ENCODE peak calls at places on chromosomes 12 and 14, in eight cellular contexts. One of them, this sample, is unnamed. For H3K4me1, the result is how much of the 10 kb centered on the place peaks cover.

GRCh38 chr14:65495196-65495595 is 82.7 kb downstream of the FUT8 start:
- DNase-seq in body of pancreas: no peak
- DNase-seq in sigmoid colon: no peak
- DNase-seq in prostate gland: no peak
- DNase-seq in heart right ventricle: no peak
- DNase-seq in tibial artery: no peak
- DNase-seq in Peyer's patch: no peak
- DNase-seq in stomach: no peak
- DNase-seq in this sample: no peak

GRCh38 chr12:103901518-103902173 is 28.6 kb upstream of the HSP90B1 start:
- DNase-seq in prostate gland: no peak
- DNase-seq in heart right ventricle: no peak
- DNase-seq in body of pancreas: no peak
- DNase-seq in sigmoid colon: no peak
- DNase-seq in Peyer's patch: no peak
- DNase-seq in stomach: no peak
- DNase-seq in tibial artery: no peak
- DNase-seq in this sample: no peak

GRCh38 chr12:107490000-107490399 is 195.6 kb upstream of the PWP1 start:
- DNase-seq in prostate gland: no peak
- DNase-seq in Peyer's patch: no peak
- DNase-seq in stomach: no peak
- DNase-seq in sigmoid colon: no peak
- DNase-seq in tibial artery: no peak
- DNase-seq in body of pancreas: no peak
- DNase-seq in heart right ventricle: no peak
- DNase-seq in this sample: no peak

GRCh38 chr14:86521032-86521730 is 991.2 kb downstream of the FLRT2 start:
- DNase-seq in body of pancreas: peak
- DNase-seq in sigmoid colon: no peak
- DNase-seq in heart right ventricle: no peak
- DNase-seq in stomach: peak
- DNase-seq in prostate gland: no peak
- DNase-seq in Peyer's patch: no peak
- DNase-seq in tibial artery: no peak
- DNase-seq in this sample: no peak

GRCh38 chr12:271165-271564 is 8.5 kb upstream of the SLC6A13 start:
- DNase-seq in Peyer's patch: no peak
- DNase-seq in tibial artery: no peak
- DNase-seq in body of pancreas: no peak
- DNase-seq in stomach: no peak
- DNase-seq in prostate gland: no peak
- DNase-seq in sigmoid colon: no peak
- DNase-seq in heart right ventricle: no peak
- DNase-seq in this sample: no peak

GRCh38 chr12:108815875-108816594 is 41.3 kb downstream of the SSH1 start:
- DNase-seq in prostate gland: no peak
- DNase-seq in body of pancreas: no peak
- DNase-seq in heart right ventricle: no peak
- DNase-seq in stomach: no peak
- DNase-seq in sigmoid colon: no peak
- DNase-seq in tibial artery: no peak
- DNase-seq in Peyer's patch: peak
- DNase-seq in this sample: no peak

GRCh38 chr14:90412058-90412457 is 15.2 kb downstream of the CALM1 start:
- DNase-seq in body of pancreas: no peak
- DNase-seq in tibial artery: no peak
- DNase-seq in prostate gland: no peak
- DNase-seq in heart right ventricle: no peak
- DNase-seq in stomach: no peak
- DNase-seq in Peyer's patch: no peak
- DNase-seq in sigmoid colon: no peak
- DNase-seq in this sample: no peak

GRCh38 chr12:110010853-110011835 is 11.9 kb downstream of the ANKRD13A start:
- DNase-seq in heart right ventricle: no peak
- DNase-seq in prostate gland: no peak
- DNase-seq in stomach: no peak
- DNase-seq in sigmoid colon: no peak
- DNase-seq in body of pancreas: no peak
- DNase-seq in Peyer's patch: no peak
- DNase-seq in tibial artery: no peak
- DNase-seq in this sample: no peak

GRCh38 chr12:13538136-13538535 is 341.6 kb downstream of the EMP1 start:
- DNase-seq in tibial artery: no peak
- DNase-seq in Peyer's patch: no peak
- DNase-seq in prostate gland: no peak
- DNase-seq in stomach: no peak
- DNase-seq in heart right ventricle: no peak
- DNase-seq in sigmoid colon: no peak
- DNase-seq in body of pancreas: no peak
- DNase-seq in this sample: peak

GRCh38 chr12:7131502-7131866 is 1.3 kb downstream of the CLSTN3 start:
- DNase-seq in sigmoid colon: no peak
- DNase-seq in heart right ventricle: no peak
- DNase-seq in Peyer's patch: no peak
- DNase-seq in tibial artery: no peak
- DNase-seq in stomach: no peak
- DNase-seq in prostate gland: no peak
- DNase-seq in body of pancreas: no peak
- DNase-seq in this sample: no peak

GRCh38 chr14:71473843-71474242 is 458.4 kb upstream of the RGS6 start:
- DNase-seq in prostate gland: no peak
- DNase-seq in heart right ventricle: no peak
- DNase-seq in tibial artery: no peak
- DNase-seq in sigmoid colon: no peak
- DNase-seq in Peyer's patch: no peak
- DNase-seq in stomach: no peak
- DNase-seq in body of pancreas: no peak
- DNase-seq in this sample: no peak

GRCh38 chr14:71474291-71474690 is 457.9 kb upstream of the RGS6 start:
- DNase-seq in Peyer's patch: no peak
- DNase-seq in body of pancreas: no peak
- DNase-seq in stomach: no peak
- DNase-seq in sigmoid colon: no peak
- DNase-seq in tibial artery: no peak
- DNase-seq in heart right ventricle: no peak
- DNase-seq in prostate gland: no peak
- DNase-seq in this sample: no peak

GRCh38 chr14:71472961-71473340 is 459.3 kb upstream of the RGS6 start:
- DNase-seq in body of pancreas: no peak
- DNase-seq in tibial artery: no peak
- DNase-seq in heart right ventricle: no peak
- DNase-seq in stomach: no peak
- DNase-seq in prostate gland: no peak
- DNase-seq in sigmoid colon: no peak
- DNase-seq in Peyer's patch: no peak
- DNase-seq in this sample: no peak

GRCh38 chr14:71475916-71476315 is 456.3 kb upstream of the RGS6 start:
- DNase-seq in sigmoid colon: no peak
- DNase-seq in tibial artery: no peak
- DNase-seq in Peyer's patch: no peak
- DNase-seq in heart right ventricle: no peak
- DNase-seq in stomach: no peak
- DNase-seq in body of pancreas: no peak
- DNase-seq in prostate gland: no peak
- DNase-seq in this sample: no peak

DNA sequence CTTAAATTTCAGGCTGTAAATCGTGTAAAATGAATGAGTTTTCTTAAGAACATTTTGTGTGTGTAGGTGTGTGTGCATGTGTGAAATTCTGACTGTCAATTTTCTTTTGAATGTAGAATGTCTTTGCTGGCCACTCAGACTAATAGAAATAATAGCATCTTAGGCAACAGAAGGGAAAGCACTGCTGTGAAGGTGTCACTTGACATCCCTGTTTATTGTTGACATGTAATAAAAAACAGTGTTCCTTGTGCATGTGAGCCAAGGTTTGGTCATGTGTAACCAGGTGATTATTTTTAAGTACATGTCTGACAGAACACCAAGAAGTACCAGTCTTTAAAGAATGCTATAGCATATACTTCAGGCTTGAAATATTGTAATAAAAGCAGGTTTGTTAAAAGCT is 457.4 kb upstream of the RGS6 start:
- DNase-seq in sigmoid colon: no peak
- DNase-seq in stomach: no peak
- DNase-seq in tibial artery: no peak
- DNase-seq in Peyer's patch: no peak
- DNase-seq in body of pancreas: no peak
- DNase-seq in prostate gland: no peak
- DNase-seq in heart right ventricle: no peak
- DNase-seq in this sample: no peak
- H3K4me1 ChIP-seq in sigmoid colon: under half
- H3K4me1 ChIP-seq in stomach: under half
- H3K4me1 ChIP-seq in tibial artery: under half
- H3K4me1 ChIP-seq in Peyer's patch: under half
- H3K4me1 ChIP-seq in body of pancreas: under half
- H3K4me1 ChIP-seq in prostate gland: under half
- H3K4me1 ChIP-seq in heart right ventricle: under half
- H3K4me1 ChIP-seq in this sample: under half

DNA sequence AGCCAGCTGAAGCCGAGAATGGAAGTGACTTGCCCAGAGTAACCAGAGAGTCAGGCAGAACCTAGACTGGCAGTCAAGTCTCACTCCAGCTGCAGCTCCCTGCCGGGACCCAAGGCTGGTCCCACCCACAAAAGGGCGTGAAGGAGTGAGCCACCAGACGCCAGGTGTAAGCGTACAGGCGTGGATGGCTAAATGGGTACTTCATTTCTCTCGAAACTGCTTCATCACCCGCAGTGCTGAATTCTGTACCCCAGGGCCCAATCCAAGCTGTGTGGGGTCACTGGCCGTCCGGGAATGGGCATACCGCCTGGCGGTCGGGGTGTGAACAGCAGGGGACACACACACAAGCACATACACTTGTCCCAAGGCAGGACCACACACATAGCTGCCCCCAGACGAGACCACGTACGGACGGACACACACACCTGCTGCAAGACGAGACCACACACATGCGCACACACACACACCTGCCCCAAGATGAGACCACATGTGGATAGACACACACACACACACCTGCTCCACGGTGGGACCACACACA is 34.8 kb downstream of the DEGS2 start:
- DNase-seq in tibial artery: no peak
- DNase-seq in Peyer's patch: no peak
- DNase-seq in body of pancreas: no peak
- DNase-seq in prostate gland: no peak
- DNase-seq in stomach: no peak
- DNase-seq in heart right ventricle: no peak
- DNase-seq in sigmoid colon: no peak
- DNase-seq in this sample: peak
- TF ChIP-seq CTCF in tibial artery: no peak
- TF ChIP-seq CTCF in Peyer's patch: no peak
- TF ChIP-seq CTCF in body of pancreas: no peak
- TF ChIP-seq CTCF in prostate gland: no peak
- TF ChIP-seq CTCF in stomach: no peak
- TF ChIP-seq CTCF in heart right ventricle: no peak
- TF ChIP-seq CTCF in sigmoid colon: no peak
- TF ChIP-seq CTCF in this sample: no peak

GRCh38 chr14:103367995-103368394 is 17.2 kb upstream of the MARK3 start:
- DNase-seq in prostate gland: no peak
- DNase-seq in Peyer's patch: no peak
- DNase-seq in sigmoid colon: no peak
- DNase-seq in body of pancreas: no peak
- DNase-seq in tibial artery: no peak
- DNase-seq in heart right ventricle: no peak
- DNase-seq in stomach: no peak
- DNase-seq in this sample: no peak

GRCh38 chr14:103366741-103367140 is 18.5 kb upstream of the MARK3 start:
- DNase-seq in prostate gland: no peak
- DNase-seq in heart right ventricle: no peak
- DNase-seq in Peyer's patch: no peak
- DNase-seq in body of pancreas: no peak
- DNase-seq in stomach: no peak
- DNase-seq in tibial artery: no peak
- DNase-seq in sigmoid colon: no peak
- DNase-seq in this sample: no peak

GRCh38 chr14:103372017-103372416 is 13.2 kb upstream of the MARK3 start:
- DNase-seq in body of pancreas: no peak
- DNase-seq in stomach: no peak
- DNase-seq in heart right ventricle: no peak
- DNase-seq in prostate gland: no peak
- DNase-seq in Peyer's patch: no peak
- DNase-seq in sigmoid colon: no peak
- DNase-seq in tibial artery: no peak
- DNase-seq in this sample: no peak

GRCh38 chr14:103372552-103373304 is 12.5 kb upstream of the MARK3 start:
- DNase-seq in sigmoid colon: peak
- DNase-seq in stomach: peak
- DNase-seq in Peyer's patch: no peak
- DNase-seq in body of pancreas: no peak
- DNase-seq in tibial artery: no peak
- DNase-seq in heart right ventricle: no peak
- DNase-seq in prostate gland: no peak
- DNase-seq in this sample: no peak

GRCh38 chr14:103370087-103370486 is 15.1 kb upstream of the MARK3 start:
- DNase-seq in tibial artery: no peak
- DNase-seq in stomach: no peak
- DNase-seq in Peyer's patch: no peak
- DNase-seq in heart right ventricle: no peak
- DNase-seq in sigmoid colon: peak
- DNase-seq in prostate gland: no peak
- DNase-seq in body of pancreas: no peak
- DNase-seq in this sample: no peak
- H3K4me3 ChIP-seq in tibial artery: no peak
- H3K4me3 ChIP-seq in stomach: no peak
- H3K4me3 ChIP-seq in Peyer's patch: no peak
- H3K4me3 ChIP-seq in heart right ventricle: no peak
- H3K4me3 ChIP-seq in sigmoid colon: no peak
- H3K4me3 ChIP-seq in prostate gland: no peak
- H3K4me3 ChIP-seq in body of pancreas: no peak
- H3K4me3 ChIP-seq in this sample: no peak

DNA sequence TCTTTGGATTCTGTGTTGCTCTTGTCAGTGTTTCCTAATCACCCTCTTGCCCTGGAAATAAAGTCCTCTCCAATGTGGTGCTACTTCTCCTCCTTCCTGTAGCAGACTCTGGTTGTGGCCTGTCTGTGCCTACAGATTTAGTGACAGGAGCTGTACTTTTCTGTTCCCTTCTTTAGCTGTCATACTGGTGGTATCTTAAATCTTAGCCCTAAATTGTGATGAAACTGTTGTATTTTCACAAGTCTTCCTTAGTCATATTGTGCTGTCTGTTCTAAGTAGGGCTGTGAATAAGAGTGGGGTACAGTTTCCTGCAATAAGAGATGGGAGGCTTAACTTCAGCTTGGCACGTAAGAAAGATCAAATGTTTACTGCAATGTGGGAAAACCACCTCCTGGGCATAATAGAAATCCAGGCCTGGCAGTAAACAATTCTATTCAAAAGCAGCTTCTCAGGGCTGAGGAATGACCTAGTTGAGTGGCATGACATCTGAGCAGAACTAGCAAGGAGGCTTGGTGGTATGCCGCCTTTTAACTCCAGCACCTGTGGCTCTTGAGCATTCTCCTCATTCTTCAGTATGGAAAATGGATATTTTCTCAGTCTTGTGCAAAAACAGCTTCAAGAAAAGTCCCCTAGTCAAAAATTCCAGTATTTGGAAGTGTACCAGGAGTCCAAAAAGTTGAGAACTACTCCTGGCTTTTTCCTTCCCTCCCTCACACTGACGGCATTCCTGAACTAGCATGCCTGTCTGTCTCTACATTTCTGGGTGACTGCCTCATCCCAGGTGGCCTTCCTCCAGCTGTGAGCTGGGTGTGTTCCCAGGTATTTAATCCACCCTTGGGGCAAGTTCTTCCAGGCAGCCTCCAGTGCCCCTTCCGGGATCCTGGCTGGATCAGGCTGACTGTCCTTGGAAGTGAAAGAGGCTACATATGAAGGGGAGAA is 19.5 kb downstream of the ANO6 start:
- DNase-seq in tibial artery: no peak
- DNase-seq in heart right ventricle: no peak
- DNase-seq in sigmoid colon: peak
- DNase-seq in prostate gland: peak
- DNase-seq in Peyer's patch: no peak
- DNase-seq in body of pancreas: peak
- DNase-seq in stomach: no peak
- DNase-seq in this sample: no peak
- H3K4me1 ChIP-seq in tibial artery: under half
- H3K4me1 ChIP-seq in heart right ventricle: under half
- H3K4me1 ChIP-seq in sigmoid colon: under half
- H3K4me1 ChIP-seq in prostate gland: under half
- H3K4me1 ChIP-seq in Peyer's patch: under half
- H3K4me1 ChIP-seq in body of pancreas: half or more
- H3K4me1 ChIP-seq in stomach: under half
- H3K4me1 ChIP-seq in this sample: under half